ENCODE peak calls at places on chromosomes 5 and 9, in seven cellular contexts. C is stimulated activated CD8-positive, alpha-beta memory T cell treated with anti-CD3 and anti-CD28 coated beads, Interleukin-15, amount 100 ng/mL, for 1 hour; Y is kidney glomerular epithelial cell; B is coronary artery; R is activated T-cell treated with anti-CD3 and anti-CD28 coated beads, Interleukin-2, amount 50 U/mL, for 1 hour; G is RCC 7860; T is NCI-H187. J is an unnamed sample.
A peak's percentile ranks its signal among the peaks of the same experiment; 100 is the strongest.

GRCh38 chr9:84711398-84711777 is 41.9 kb downstream of the NTRK2 start:
- DNase-seq in C (no peak), Y (no peak), B (no peak), R (no peak), G (no peak), T (no peak), J (no peak)

GRCh38 chr5:96880402-96881164 is 4.3 kb downstream of the ERAP2 start:
- DNase-seq in C (no peak), Y (peak; percentile 38), B (no peak), R (no peak), G (peak; percentile 76), T (no peak), J (peak; percentile 74)

GRCh38 chr5:149024978-149025377 is 37.9 kb downstream of the SH3TC2 start:
- DNase-seq in C (no peak), Y (no peak), B (no peak), R (no peak), G (no peak), T (no peak), J (no peak)

GRCh38 chr9:1839984-1840383 is 175.2 kb upstream of the SMARCA2 start:
- DNase-seq in C (no peak), Y (no peak), B (no peak), R (no peak), G (no peak), T (no peak), J (no peak)

GRCh38 chr5:111772456-111772855 is 15.5 kb upstream of the NREP start:
- DNase-seq in C (no peak), Y (no peak), B (no peak), R (no peak), G (no peak), T (no peak), J (peak; percentile 44)

GRCh38 chr5:178801021-178801420 is 58.7 kb upstream of the ZNF354B start:
- DNase-seq in C (no peak), Y (no peak), B (peak; percentile 64), R (no peak), G (no peak), T (no peak), J (no peak)

GRCh38 chr9:94812343-94812742 is 85.8 kb downstream of the AOPEP start:
- DNase-seq in C (no peak), Y (peak; percentile 95), B (no peak), R (no peak), G (peak; percentile 82), T (no peak), J (no peak)

GRCh38 chr5:81601912-81602311 is 149.0 kb downstream of the SSBP2 start:
- DNase-seq in C (no peak), Y (no peak), B (no peak), R (no peak), G (no peak), T (no peak), J (peak; percentile 10)

GRCh38 chr9:118577121-118577520 is 792.1 kb downstream of the BRINP1 start:
- DNase-seq in C (no peak), Y (peak; percentile 83), B (no peak), R (no peak), G (peak; percentile 87), T (no peak), J (peak; percentile 85)

GRCh38 chr5:178057839-178058238 is 55.5 kb upstream of the N4BP3 start:
- DNase-seq in C (no peak), Y (no peak), B (no peak), R (no peak), G (no peak), T (no peak), J (no peak)

GRCh38 chr9:96655198-96655851 is at the start of gene PRXL2C:
- DNase-seq in C (peak; percentile 75), Y (peak; percentile 45), B (peak; percentile 91), R (peak; percentile 88), G (peak; percentile 75), T (no peak), J (peak; percentile 46)

GRCh38 chr9:27939186-27939585 is 365.9 kb upstream of the C9orf72 start:
- DNase-seq in C (no peak), Y (no peak), B (no peak), R (no peak), G (no peak), T (no peak), J (peak; percentile 2)

GRCh38 chr9:35767458-35767857 is 13.4 kb upstream of the MSMP start:
- DNase-seq in C (no peak), Y (no peak), B (no peak), R (no peak), G (no peak), T (no peak), J (no peak)

GRCh38 chr5:37803487-37803886 is 36.4 kb downstream of the GDNF start:
- DNase-seq in C (no peak), Y (no peak), B (no peak), R (no peak), G (no peak), T (no peak), J (peak; percentile 20)

GRCh38 chr9:129552064-129552463 is 68.8 kb downstream of the C9orf50 start:
- DNase-seq in C (no peak), Y (no peak), B (no peak), R (no peak), G (no peak), T (no peak), J (no peak)

GRCh38 chr9:134297581-134297980 is 28.7 kb upstream of the RXRA start:
- DNase-seq in C (no peak), Y (no peak), B (no peak), R (no peak), G (no peak), T (no peak), J (no peak)

GRCh38 chr9:113529336-113530009 is 65.9 kb downstream of the RGS3 start:
- DNase-seq in C (no peak), Y (no peak), B (no peak), R (no peak), G (no peak), T (no peak), J (no peak)

GRCh38 chr9:136078025-136078424 is 17.1 kb downstream of the NACC2 start:
- DNase-seq in C (no peak), Y (no peak), B (no peak), R (no peak), G (no peak), T (no peak), J (no peak)

GRCh38 chr5:52743970-52744369 is 43.7 kb upstream of the ITGA1 start:
- DNase-seq in C (no peak), Y (no peak), B (no peak), R (no peak), G (no peak), T (no peak), J (peak; percentile 55)

GRCh38 chr9:109556786-109557185 is 58.7 kb upstream of the PTPN3 start:
- DNase-seq in C (no peak), Y (no peak), B (no peak), R (no peak), G (no peak), T (no peak), J (no peak)

GRCh38 chr5:149990518-149991376 is 9.7 kb downstream of the TIGD6 start:
- DNase-seq in C (peak; percentile 48), Y (peak; percentile 72), B (no peak), R (peak; percentile 59), G (peak; percentile 67), T (peak; percentile 23), J (peak; percentile 69)

GRCh38 chr9:9729082-9729481 is 883.7 kb downstream of the PTPRD start:
- DNase-seq in C (no peak), Y (no peak), B (no peak), R (no peak), G (no peak), T (no peak), J (no peak)

GRCh38 chr9:109430231-109430630 is 67.9 kb downstream of the PTPN3 start:
- DNase-seq in C (no peak), Y (no peak), B (no peak), R (no peak), G (no peak), T (no peak), J (no peak)

GRCh38 chr9:131641618-131642495 is 96.5 kb downstream of the PRRT1B start:
- DNase-seq in C (no peak), Y (no peak), B (no peak), R (no peak), G (no peak), T (no peak), J (no peak)

GRCh38 chr5:78203815-78204214 is 90.7 kb downstream of the AP3B1 start:
- DNase-seq in C (no peak), Y (no peak), B (no peak), R (no peak), G (no peak), T (no peak), J (no peak)

GRCh38 chr5:56569051-56569450 is 246.3 kb upstream of the MAP3K1 start:
- DNase-seq in C (no peak), Y (no peak), B (no peak), R (no peak), G (no peak), T (no peak), J (no peak)

GRCh38 chr5:44568519-44568918 is 179.3 kb upstream of the FGF10 start:
- DNase-seq in C (no peak), Y (no peak), B (no peak), R (no peak), G (no peak), T (no peak), J (peak; percentile 2)

GRCh38 chr5:151158287-151158661 is 695 bp upstream of the ANXA6 start:
- DNase-seq in C (no peak), Y (no peak), B (no peak), R (no peak), G (peak; percentile 37), T (no peak), J (no peak)

GRCh38 chr5:114192108-114192507 is 169.8 kb upstream of the KCNN2 start:
- DNase-seq in C (no peak), Y (peak; percentile 5), B (no peak), R (no peak), G (no peak), T (no peak), J (peak; percentile 7)

GRCh38 chr9:98375138-98375726 is 119.8 kb upstream of the TBC1D2 start:
- DNase-seq in C (no peak), Y (peak; percentile 82), B (no peak), R (no peak), G (peak; percentile 99), T (no peak), J (no peak)

GRCh38 chr9:70479880-70480291 is 65.4 kb upstream of the KLF9 start:
- DNase-seq in C (no peak), Y (no peak), B (no peak), R (no peak), G (no peak), T (no peak), J (peak; percentile 92)

GRCh38 chr5:96893342-96893741 is 17.0 kb downstream of the ERAP2 start:
- DNase-seq in C (no peak), Y (peak; percentile 81), B (no peak), R (no peak), G (peak; percentile 67), T (no peak), J (peak; percentile 88)

GRCh38 chr9:131257266-131258025 is 18.9 kb downstream of the FAM78A start:
- DNase-seq in C (no peak), Y (no peak), B (no peak), R (no peak), G (no peak), T (no peak), J (no peak)

GRCh38 chr9:35981704-35982103 is 23.8 kb upstream of the OR2S2 start:
- DNase-seq in C (no peak), Y (no peak), B (no peak), R (no peak), G (no peak), T (no peak), J (peak; percentile 54)

GRCh38 chr9:35102465-35102768 is 514 bp downstream of the STOML2 start:
- DNase-seq in C (no peak), Y (no peak), B (peak; percentile 74), R (no peak), G (no peak), T (no peak), J (no peak)